ENCODE peak calls at places on chromosomes 2 and 18, in four cellular contexts. N, B, K and F are unnamed samples.
A peak's percentile ranks its signal among the peaks of the same experiment; 100 is the strongest.

GRCh38 chr2:238165288-238165921 is 6.6 kb downstream of the ERFE start:
- DNase-seq in K (no peak), N (no peak), B (no peak), F (no peak)

GRCh38 chr2:73762571-73762970 is 17.3 kb downstream of the DUSP11 start:
- DNase-seq in K (peak; percentile 27), B (no peak), N (no peak), F (no peak)

GRCh38 chr2:12948963-12949353 is 232.2 kb downstream of the TRIB2 start:
- DNase-seq in K (no peak), N (no peak), B (no peak), F (no peak)

GRCh38 chr2:41957431-41957830 is 90.4 kb upstream of the PKDCC start:
- DNase-seq in K (no peak), N (no peak), B (no peak), F (no peak)

GRCh38 chr2:190551928-190552327 is 17.4 kb upstream of the NEMP2 start:
- DNase-seq in K (peak; percentile 23), B (no peak), N (no peak), F (no peak)

GRCh38 chr2:180753809-180754761 is 226.3 kb upstream of the UBE2E3 start:
- DNase-seq in B (peak; percentile 82), K (no peak), N (no peak), F (peak; percentile 46)

GRCh38 chr2:104793971-104794370 is 59.9 kb upstream of the POU3F3 start:
- DNase-seq in N (no peak), B (no peak), K (no peak), F (no peak)

GRCh38 chr18:69736731-69737130 is 210.9 kb downstream of the CD226 start:
- DNase-seq in K (no peak), B (peak; percentile 9), N (no peak), F (no peak)

GRCh38 chr2:133829686-133830085 is 261.4 kb upstream of the NCKAP5 start:
- DNase-seq in N (no peak), K (no peak), B (no peak), F (no peak)

GRCh38 chr2:101827246-101827645 is 129.7 kb downstream of the MAP4K4 start:
- DNase-seq in K (peak; percentile 83), N (no peak), B (peak; percentile 96), F (peak; percentile 95)

GRCh38 chr18:53682796-53683195 is 541.7 kb downstream of the MBD2 start:
- DNase-seq in B (no peak), N (no peak), K (peak; percentile 73), F (no peak)

GRCh38 chr2:219207884-219208740 is 1.5 kb downstream of the ZFAND2B start:
- DNase-seq in K (no peak), N (no peak), B (peak; percentile 59), F (peak; percentile 50)

GRCh38 chr2:20604957-20605381 is 45.9 kb downstream of the HS1BP3 start:
- DNase-seq in B (peak; percentile 91), N (no peak), K (no peak), F (peak; percentile 55)

GRCh38 chr2:1653137-1653789 is 91.1 kb downstream of the PXDN start:
- DNase-seq in K (no peak), N (no peak), B (peak; percentile 98), F (peak; percentile 36)

DNA sequence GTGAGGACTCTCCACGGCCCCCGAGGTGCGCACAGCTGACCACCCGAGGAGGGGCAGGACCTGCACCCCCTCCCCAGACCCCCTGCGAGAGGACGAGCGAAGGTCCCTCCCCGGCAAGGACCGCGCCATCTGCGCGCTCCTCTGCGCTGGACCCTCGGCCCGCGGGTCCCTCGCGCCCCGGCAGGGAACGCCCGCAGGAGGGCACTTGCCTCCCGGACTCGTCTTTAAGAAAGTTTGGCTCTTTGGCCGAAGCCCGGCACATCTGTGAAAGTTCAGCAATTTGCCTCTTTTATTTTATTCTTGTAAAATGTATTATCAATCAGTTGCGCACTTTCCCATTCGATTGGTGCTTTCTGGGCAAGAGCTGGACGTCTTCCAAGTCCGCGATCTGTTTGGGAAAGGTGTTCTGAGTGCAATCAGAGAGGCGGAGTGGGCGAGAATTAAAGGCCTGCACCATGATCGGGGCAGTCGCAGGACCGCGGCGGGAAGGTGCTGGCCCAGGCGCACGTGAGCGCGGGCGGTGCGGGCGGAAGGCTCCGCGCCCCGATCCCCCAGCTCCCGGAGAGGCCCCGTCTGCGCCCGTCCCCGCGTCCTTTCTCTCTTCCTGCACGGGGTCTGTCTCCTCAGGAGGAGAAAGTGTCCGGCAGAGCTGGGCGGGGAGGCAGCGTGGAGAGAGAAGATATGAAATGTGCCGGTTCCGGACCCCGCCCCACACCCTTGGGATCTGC is 1.6 kb upstream of the ALKAL2 start:
- DNase-seq in N (no peak), B (peak; percentile 11), K (peak; percentile 31), F (peak; percentile 35)
- H3K4me3 ChIP-seq in N (peak overlapping the region; percentile 18), B (peak overlapping the region; percentile 50), K (peak overlapping the region; percentile 40), F (peak overlapping the region; percentile 50)

DNA sequence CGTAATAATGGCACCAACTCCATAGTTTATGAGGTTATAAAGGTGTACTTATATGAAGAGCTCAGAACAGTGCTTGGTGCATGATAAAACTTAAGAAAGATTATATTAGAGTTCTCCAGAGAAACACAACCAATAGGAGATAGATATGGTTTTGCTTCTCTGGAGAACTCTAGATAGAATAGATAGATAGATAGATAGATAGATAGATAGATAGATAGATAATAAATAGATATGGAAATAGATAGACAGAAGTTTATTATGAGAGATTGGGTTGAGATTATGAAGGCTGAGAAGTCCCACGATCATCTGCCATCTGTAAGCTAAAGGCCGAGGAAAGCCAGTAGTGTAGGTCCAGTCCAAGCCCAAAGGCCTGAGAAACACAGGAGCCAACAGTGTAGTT is 2.9 kb upstream of the MBOAT2 start:
- DNase-seq in B (no peak), N (no peak), K (no peak), F (no peak)
- H3K23ac ChIP-seq in B (no peak overlapping the region), N (no peak overlapping the region), K (no peak overlapping the region), F (no peak overlapping the region)

GRCh38 chr2:240247868-240248820 is 107.7 kb upstream of the OTOS start:
- DNase-seq in N (no peak), B (no peak), K (no peak), F (no peak)
- H2AK5ac ChIP-seq in N (peak overlapping the region; percentile 99), B (peak overlapping the region; percentile 20), K (no peak overlapping the region), F (no peak overlapping the region)

GRCh38 chr2:241564596-241565411 is 6.3 kb downstream of the BOK start:
- DNase-seq in N (no peak), B (no peak), K (no peak), F (no peak)
- H3K4me3 ChIP-seq in N (no peak overlapping the region), B (no peak overlapping the region), K (no peak overlapping the region), F (no peak overlapping the region)

GRCh38 chr2:196651387-196652094 is 12.0 kb downstream of the CCDC150 start:
- DNase-seq in B (no peak), N (no peak), K (no peak), F (no peak)

GRCh38 chr2:196657332-196657731 is 17.8 kb downstream of the CCDC150 start:
- DNase-seq in N (no peak), B (no peak), K (no peak), F (no peak)

GRCh38 chr2:196649202-196649601 is 9.7 kb downstream of the CCDC150 start:
- DNase-seq in K (no peak), B (no peak), N (no peak), F (no peak)

GRCh38 chr2:196652869-196653268 is 13.4 kb downstream of the CCDC150 start:
- DNase-seq in B (no peak), N (no peak), K (peak; percentile 45), F (no peak)

DNA sequence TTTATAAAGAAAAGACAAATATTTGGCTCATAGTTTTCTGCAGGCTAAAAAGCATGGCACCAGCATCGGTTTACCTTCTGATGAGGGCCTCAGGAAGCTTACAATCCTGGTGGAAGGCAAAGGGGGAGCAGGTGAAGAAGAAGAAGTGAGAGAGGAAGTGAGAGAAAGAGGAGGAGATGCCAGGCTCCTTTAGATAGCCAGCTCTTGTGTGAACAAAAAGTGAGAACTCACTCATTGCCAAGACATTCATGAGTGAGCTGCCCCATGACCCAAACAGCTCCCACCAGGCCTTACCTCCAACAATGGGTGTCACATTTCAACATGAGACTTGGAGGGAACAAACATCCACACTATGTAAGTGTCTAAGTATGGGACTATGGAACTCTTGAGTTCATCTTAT is 14.3 kb downstream of the CCDC150 start:
- DNase-seq in N (no peak), B (no peak), K (no peak), F (no peak)
- H3K23ac ChIP-seq in N (no peak overlapping the region), B (no peak overlapping the region), K (no peak overlapping the region), F (no peak overlapping the region)

DNA sequence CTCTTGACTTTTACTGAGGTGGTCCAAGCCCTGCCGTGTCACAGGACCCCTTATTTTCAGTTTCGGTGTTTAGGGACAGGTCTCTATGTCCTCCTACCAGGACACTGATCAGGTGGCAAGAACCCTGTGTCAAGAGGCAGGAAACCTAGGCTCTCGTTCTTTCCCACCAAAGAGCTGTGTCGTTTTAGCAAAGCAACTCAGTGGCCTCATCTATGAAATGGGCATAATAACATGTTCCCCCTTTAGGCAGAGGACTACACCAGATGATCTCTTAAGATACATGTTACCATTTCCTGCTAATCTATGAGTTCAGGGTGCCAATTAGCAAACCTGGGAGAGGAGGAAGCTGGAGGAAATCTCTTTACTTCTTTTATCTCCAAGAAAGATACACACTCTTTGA is 1.9 kb downstream of the RAB31 start:
- DNase-seq in N (no peak), B (no peak), K (peak; percentile 48), F (no peak)
- H2AK5ac ChIP-seq in N (no peak overlapping the region), B (peak overlapping the region; percentile 59), K (no peak overlapping the region), F (no peak overlapping the region)

GRCh38 chr2:217788669-217789002 is 214.2 kb downstream of the TNS1 start:
- DNase-seq in K (no peak), B (no peak), N (no peak), F (no peak)

GRCh38 chr2:217790681-217791392 is 212.0 kb downstream of the TNS1 start:
- DNase-seq in K (no peak), N (no peak), B (peak; percentile 83), F (peak; percentile 56)

GRCh38 chr2:217789736-217790181 is 213.0 kb downstream of the TNS1 start:
- DNase-seq in K (peak; percentile 14), N (no peak), B (no peak), F (no peak)

GRCh38 chr2:217789003-217789735 is 213.6 kb downstream of the TNS1 start:
- DNase-seq in N (peak; percentile 81), B (peak; percentile 64), K (peak; percentile 78), F (peak; percentile 65)

DNA sequence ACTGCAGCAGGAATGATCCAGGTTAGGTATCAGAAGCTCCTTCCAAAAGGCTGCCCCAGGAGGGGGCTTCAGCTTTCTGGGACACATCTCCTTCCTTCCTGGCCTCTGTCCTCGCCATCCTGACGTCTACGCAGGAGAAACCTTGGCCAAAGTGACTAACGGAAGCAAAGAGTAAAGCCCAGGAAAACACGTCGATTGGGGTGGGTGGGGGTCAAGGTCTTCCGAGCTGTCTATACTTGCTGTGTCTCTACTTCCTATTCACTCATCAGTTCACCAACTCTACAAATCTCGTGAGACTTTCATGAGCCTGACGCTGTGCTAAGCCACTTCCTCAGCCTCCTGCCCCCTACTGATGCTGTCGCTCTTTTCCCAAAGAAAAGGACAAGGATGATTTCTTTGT is 212.6 kb downstream of the TNS1 start:
- DNase-seq in N (no peak), B (no peak), K (peak; percentile 66), F (no peak)
- H3K4me3 ChIP-seq in N (no peak overlapping the region), B (no peak overlapping the region), K (no peak overlapping the region), F (no peak overlapping the region)

GRCh38 chr2:109689973-109690372 is 75.8 kb downstream of the SOWAHC start:
- DNase-seq in N (no peak), B (no peak), K (no peak), F (no peak)
- H3K23ac ChIP-seq in N (no peak overlapping the region), B (no peak overlapping the region), K (no peak overlapping the region), F (no peak overlapping the region)

GRCh38 chr18:37505321-37505720 is 60.3 kb downstream of the CELF4 start:
- DNase-seq in B (no peak), K (no peak), N (no peak), F (no peak)
- H2AK5ac ChIP-seq in B (no peak overlapping the region), K (no peak overlapping the region), N (peak overlapping the region; percentile 26), F (no peak overlapping the region)

GRCh38 chr2:183024701-183025100 is 13.6 kb downstream of the NCKAP1 start:
- DNase-seq in B (peak; percentile 35), K (no peak), N (no peak), F (peak; percentile 31)
- H3K4me3 ChIP-seq in B (no peak overlapping the region), K (no peak overlapping the region), N (no peak overlapping the region), F (no peak overlapping the region)